ENCODE peak calls at places on chromosomes 7 and 10, in seven cellular contexts. T is cardiac muscle cell; N is left ventricle myocardium inferior; C is transverse colon; Y is fibroblast of the aortic adventitia; R is gastrocnemius medialis; X is CD8-positive, alpha-beta memory T cell. O is an unnamed sample.

GRCh38 chr7:93307131-93307660 is 75.0 kb downstream of the VPS50 start:
- DNase-seq in T (peak; percentile 72), R (no peak), N (no peak), C (no peak), Y (peak; percentile 50), X (no peak), O (peak; percentile 56)

GRCh38 chr10:88553116-88553752 is 29.9 kb downstream of the RNLS start:
- DNase-seq in R (peak; percentile 40), T (peak; percentile 91), N (no peak), Y (peak; percentile 89), C (peak; percentile 41), X (peak; percentile 39), O (peak; percentile 85)

GRCh38 chr7:36749282-36749960 is 25.1 kb upstream of the AOAH start:
- DNase-seq in C (no peak), T (peak; percentile 86), X (no peak), N (no peak), R (no peak), Y (peak; percentile 67), O (peak; percentile 84)

GRCh38 chr7:5689118-5689517 is 92.3 kb downstream of the RNF216 start:
- DNase-seq in T (peak; percentile 71), R (no peak), X (peak; percentile 46), N (no peak), Y (peak; percentile 68), C (no peak), O (peak; percentile 37)

GRCh38 chr10:132865236-132865635 is 77.1 kb downstream of the CFAP46 start:
- DNase-seq in Y (no peak), C (peak; percentile 0), N (peak; percentile 7), X (no peak), R (no peak), T (no peak), O (no peak)

GRCh38 chr7:100957832-100958421 is 8.6 kb downstream of the MUC3A start:
- DNase-seq in Y (peak; percentile 23), N (no peak), X (no peak), T (peak; percentile 13), R (no peak), C (no peak), O (no peak)

GRCh38 chr10:21953585-21954057 is 49.9 kb downstream of the DNAJC1 start:
- DNase-seq in Y (peak; percentile 74), C (no peak), T (peak; percentile 72), N (no peak), R (no peak), X (peak; percentile 5), O (peak; percentile 65)

GRCh38 chr7:37732253-37732652 is 48.7 kb downstream of the GPR141 start:
- DNase-seq in C (peak; percentile 21), X (no peak), Y (no peak), N (no peak), R (peak; percentile 19), T (peak; percentile 53), O (no peak)

GRCh38 chr10:88437411-88437810 is 145.7 kb downstream of the RNLS start:
- DNase-seq in C (no peak), R (no peak), T (peak; percentile 40), X (no peak), Y (peak; percentile 33), N (no peak), O (no peak)

GRCh38 chr10:122279725-122280141 is 8.6 kb downstream of the BTBD16 start:
- DNase-seq in N (peak; percentile 38), T (peak; percentile 65), X (no peak), C (no peak), Y (peak; percentile 51), R (no peak), O (peak; percentile 62)

GRCh38 chr10:122034149-122034756 is 45.3 kb downstream of the TACC2 start:
- DNase-seq in N (no peak), X (no peak), T (peak; percentile 29), C (peak; percentile 26), Y (no peak), R (no peak), O (no peak)

GRCh38 chr10:121337356-121337936 is 260.8 kb downstream of the FGFR2 start:
- DNase-seq in Y (no peak), X (no peak), R (no peak), C (no peak), T (no peak), N (no peak), O (no peak)

GRCh38 chr7:11754123-11754522 is 77.9 kb downstream of the THSD7A start:
- DNase-seq in N (no peak), R (no peak), X (no peak), C (no peak), T (no peak), Y (no peak), O (no peak)

GRCh38 chr7:1246170-1246870 is 13.6 kb downstream of the UNCX start:
- DNase-seq in Y (no peak), X (no peak), T (no peak), N (no peak), C (no peak), R (no peak), O (no peak)

GRCh38 chr7:71389976-71390375 is 258.0 kb downstream of the GALNT17 start:
- DNase-seq in Y (no peak), T (no peak), C (no peak), N (no peak), R (no peak), X (no peak), O (no peak)

GRCh38 chr7:1276626-1277175 is 44.0 kb downstream of the UNCX start:
- DNase-seq in Y (no peak), C (no peak), N (no peak), T (no peak), R (no peak), X (no peak), O (no peak)

GRCh38 chr10:43120948-43121290 is 17.3 kb upstream of the CSGALNACT2 start:
- DNase-seq in C (peak; percentile 26), Y (no peak), N (no peak), T (peak; percentile 22), X (peak; percentile 45), R (no peak), O (no peak)

GRCh38 chr10:15725603-15726002 is 5.9 kb upstream of the ITGA8 start:
- DNase-seq in N (no peak), T (peak; percentile 77), C (peak; percentile 12), Y (peak; percentile 84), R (no peak), X (no peak), O (peak; percentile 74)

GRCh38 chr10:28997736-28998135 is 291.1 kb upstream of the LYZL1 start:
- DNase-seq in X (no peak), T (peak; percentile 52), N (no peak), R (no peak), C (no peak), Y (peak; percentile 22), O (no peak)

GRCh38 chr7:43138710-43139601 is 26.5 kb downstream of the HECW1 start:
- DNase-seq in Y (no peak), T (peak; percentile 60), C (no peak), X (no peak), N (no peak), R (no peak), O (peak; percentile 92)

GRCh38 chr10:19832624-19833507 is 16.6 kb downstream of the PLXDC2 start:
- DNase-seq in Y (no peak), C (no peak), R (no peak), T (peak; percentile 35), N (no peak), X (no peak), O (no peak)

GRCh38 chr10:79340646-79341244 is 6.5 kb upstream of the PPIF start:
- DNase-seq in Y (no peak), N (peak; percentile 29), X (no peak), R (no peak), C (no peak), T (no peak), O (no peak)

GRCh38 chr7:123440202-123440601 is 94.2 kb downstream of the IQUB start:
- DNase-seq in X (no peak), C (no peak), T (no peak), Y (no peak), R (no peak), N (no peak), O (no peak)

GRCh38 chr7:45575501-45576248 is 1.5 kb downstream of the ADCY1 start:
- DNase-seq in X (no peak), R (no peak), C (no peak), N (no peak), Y (no peak), T (no peak), O (no peak)
- H3K4me3 ChIP-seq in X (no peak overlapping the region), R (peak overlapping the region; percentile 68), C (peak overlapping the region; percentile 57), N (peak overlapping the region; percentile 81), Y (no peak overlapping the region), T (peak overlapping the region; percentile 92), O (no peak overlapping the region)

GRCh38 chr7:142461437-142461836 is 203.6 kb upstream of the PRSS58 start:
- DNase-seq in T (peak; percentile 61), X (no peak), Y (peak; percentile 79), N (no peak), R (no peak), C (no peak), O (peak; percentile 90)
- H3K4me3 ChIP-seq in T (no peak overlapping the region), X (no peak overlapping the region), Y (no peak overlapping the region), N (no peak overlapping the region), R (no peak overlapping the region), C (no peak overlapping the region), O (no peak overlapping the region)

DNA sequence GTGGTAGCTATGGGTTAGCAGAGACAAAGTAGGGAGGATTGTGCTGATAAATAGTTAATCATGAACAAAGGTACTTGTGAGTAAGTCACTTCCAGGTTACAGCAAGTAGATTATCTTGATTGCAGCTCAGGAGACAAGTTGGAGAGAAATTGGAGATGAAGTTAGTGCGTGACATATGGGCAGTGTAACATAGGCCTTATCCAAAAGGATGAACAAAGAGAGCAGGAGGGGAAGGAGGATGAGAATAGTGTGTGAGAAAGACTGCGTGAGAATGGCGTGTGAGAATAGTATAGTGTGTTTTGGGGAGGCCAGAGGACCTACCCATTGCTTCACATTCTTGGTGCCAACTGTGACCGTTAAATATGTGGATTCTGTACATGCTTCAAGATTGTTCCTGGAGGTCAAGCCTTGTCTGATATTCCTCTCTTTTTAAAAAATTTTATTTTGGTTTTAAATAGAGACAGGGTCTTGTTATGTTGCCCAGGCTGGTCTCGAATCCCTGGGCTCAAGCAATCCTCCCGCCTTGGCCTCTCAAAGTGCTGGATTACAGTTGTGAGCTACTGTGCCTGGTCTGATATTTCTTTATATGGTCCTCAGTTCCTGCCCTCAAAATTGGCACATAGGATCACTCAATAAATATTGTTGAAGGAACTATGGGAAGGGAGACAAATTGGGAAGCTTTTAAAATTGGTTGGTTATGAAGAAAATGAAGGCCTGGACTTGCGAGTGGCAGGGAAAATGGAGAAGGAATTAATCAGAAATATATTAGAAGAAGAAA is 3.2 kb downstream of the VCL start:
- DNase-seq in C (no peak), Y (no peak), X (no peak), T (no peak), R (no peak), N (no peak), O (no peak)
- H3K4me3 ChIP-seq in C (peak overlapping the region; percentile 90), Y (peak overlapping the region; percentile 44), X (no peak overlapping the region), T (peak overlapping the region; percentile 8), R (peak overlapping the region; percentile 77), N (peak overlapping the region; percentile 99), O (peak overlapping the region; percentile 92)

DNA sequence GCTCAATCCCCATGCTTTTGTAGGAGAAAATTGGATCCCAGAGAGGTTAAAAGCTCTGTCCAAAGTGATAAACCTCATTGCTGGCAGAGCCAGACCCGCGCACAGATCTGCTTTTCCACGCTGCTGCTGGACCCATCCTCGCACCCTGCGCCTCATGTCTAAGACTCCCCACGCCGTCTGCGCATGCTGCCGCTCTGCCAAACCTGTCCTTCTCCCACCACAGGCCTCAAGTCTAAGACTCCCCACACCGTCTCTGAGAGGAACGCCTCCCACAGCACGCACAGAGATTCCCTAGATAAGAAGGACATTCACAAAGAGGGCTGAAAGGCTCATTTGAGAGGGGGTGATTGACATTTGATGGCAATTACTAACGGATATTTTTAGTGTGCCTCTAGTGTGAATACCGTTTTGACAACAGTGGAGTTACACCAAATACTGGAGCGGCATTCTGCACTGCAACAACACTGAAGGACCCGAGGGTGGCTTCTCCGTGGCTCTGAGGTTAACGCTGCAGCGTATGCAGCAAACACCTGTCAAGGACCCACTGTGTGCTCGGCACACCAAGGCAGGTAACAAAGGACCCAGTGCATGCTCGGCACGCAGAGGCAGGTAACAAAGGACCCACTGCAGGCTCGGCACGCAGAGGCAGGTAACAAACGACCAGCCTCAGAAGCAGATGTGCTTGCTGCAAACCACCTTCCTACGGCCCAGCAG is 231.4 kb downstream of the DNAJB6 start:
- DNase-seq in X (peak; percentile 6), Y (no peak), T (no peak), C (no peak), N (no peak), R (no peak), O (no peak)
- H3K4me3 ChIP-seq in X (peak overlapping the region; percentile 60), Y (peak overlapping the region; percentile 25), T (no peak overlapping the region), C (peak overlapping the region; percentile 56), N (peak overlapping the region; percentile 71), R (peak overlapping the region; percentile 52), O (peak overlapping the region; percentile 45)

O was measured in astrocyte of the spinal cord.